ENCODE peak calls at places on chromosomes 3 and 15, in five cellular contexts. One of them, this sample, is unnamed.

GRCh38 chr15:89999676-90000174 is 1.4 kb upstream of the ZNF710 start:
- DNase-seq in HTR-8/SVneo: no peak
- DNase-seq in stimulated activated CD8-positive, alpha-beta memory T cell treated with anti-CD3 and anti-CD28 coated beads, Interleukin-4, amount 100 ng/mL, for 4 hours: no peak
- DNase-seq in central memory CD8-positive, alpha-beta T cell: no peak
- DNase-seq in AG08395: peak
- DNase-seq in this sample: no peak

GRCh38 chr15:79635149-79635771 is 203.1 kb downstream of the MINAR1 start:
- DNase-seq in central memory CD8-positive, alpha-beta T cell: no peak
- DNase-seq in AG08395: no peak
- DNase-seq in stimulated activated CD8-positive, alpha-beta memory T cell treated with anti-CD3 and anti-CD28 coated beads, Interleukin-4, amount 100 ng/mL, for 4 hours: no peak
- DNase-seq in HTR-8/SVneo: no peak
- DNase-seq in this sample: no peak

GRCh38 chr3:13106308-13106970 is 33.2 kb upstream of the IQSEC1 start:
- DNase-seq in central memory CD8-positive, alpha-beta T cell: no peak
- DNase-seq in stimulated activated CD8-positive, alpha-beta memory T cell treated with anti-CD3 and anti-CD28 coated beads, Interleukin-4, amount 100 ng/mL, for 4 hours: no peak
- DNase-seq in HTR-8/SVneo: no peak
- DNase-seq in AG08395: peak
- DNase-seq in this sample: no peak

GRCh38 chr3:141544697-141545096 is 57.9 kb downstream of the RASA2 start:
- DNase-seq in HTR-8/SVneo: no peak
- DNase-seq in AG08395: no peak
- DNase-seq in central memory CD8-positive, alpha-beta T cell: no peak
- DNase-seq in stimulated activated CD8-positive, alpha-beta memory T cell treated with anti-CD3 and anti-CD28 coated beads, Interleukin-4, amount 100 ng/mL, for 4 hours: no peak
- DNase-seq in this sample: no peak

GRCh38 chr15:90836296-90836871 is 32.0 kb upstream of the FURIN start:
- DNase-seq in AG08395: peak
- DNase-seq in central memory CD8-positive, alpha-beta T cell: no peak
- DNase-seq in stimulated activated CD8-positive, alpha-beta memory T cell treated with anti-CD3 and anti-CD28 coated beads, Interleukin-4, amount 100 ng/mL, for 4 hours: no peak
- DNase-seq in HTR-8/SVneo: peak
- DNase-seq in this sample: no peak

GRCh38 chr3:173699353-173699752 is 301.8 kb downstream of the NLGN1 start:
- DNase-seq in AG08395: no peak
- DNase-seq in HTR-8/SVneo: no peak
- DNase-seq in stimulated activated CD8-positive, alpha-beta memory T cell treated with anti-CD3 and anti-CD28 coated beads, Interleukin-4, amount 100 ng/mL, for 4 hours: no peak
- DNase-seq in central memory CD8-positive, alpha-beta T cell: no peak
- DNase-seq in this sample: no peak

GRCh38 chr3:160667452-160667851 is 9.5 kb upstream of the ARL14 start:
- DNase-seq in stimulated activated CD8-positive, alpha-beta memory T cell treated with anti-CD3 and anti-CD28 coated beads, Interleukin-4, amount 100 ng/mL, for 4 hours: no peak
- DNase-seq in HTR-8/SVneo: no peak
- DNase-seq in AG08395: peak
- DNase-seq in central memory CD8-positive, alpha-beta T cell: no peak
- DNase-seq in this sample: no peak

GRCh38 chr3:119894195-119894594 is 112.3 kb downstream of the NR1I2 start:
- DNase-seq in HTR-8/SVneo: no peak
- DNase-seq in stimulated activated CD8-positive, alpha-beta memory T cell treated with anti-CD3 and anti-CD28 coated beads, Interleukin-4, amount 100 ng/mL, for 4 hours: no peak
- DNase-seq in AG08395: no peak
- DNase-seq in central memory CD8-positive, alpha-beta T cell: no peak
- DNase-seq in this sample: no peak

GRCh38 chr3:108488631-108489030 is 21.8 kb downstream of the MYH15 start:
- DNase-seq in central memory CD8-positive, alpha-beta T cell: no peak
- DNase-seq in AG08395: no peak
- DNase-seq in stimulated activated CD8-positive, alpha-beta memory T cell treated with anti-CD3 and anti-CD28 coated beads, Interleukin-4, amount 100 ng/mL, for 4 hours: no peak
- DNase-seq in HTR-8/SVneo: no peak
- DNase-seq in this sample: no peak

GRCh38 chr3:67362686-67363085 is 291.7 kb downstream of the SUCLG2 start:
- DNase-seq in HTR-8/SVneo: peak
- DNase-seq in AG08395: no peak
- DNase-seq in stimulated activated CD8-positive, alpha-beta memory T cell treated with anti-CD3 and anti-CD28 coated beads, Interleukin-4, amount 100 ng/mL, for 4 hours: no peak
- DNase-seq in central memory CD8-positive, alpha-beta T cell: no peak
- DNase-seq in this sample: no peak

GRCh38 chr3:64190517-64191515 is 34.5 kb downstream of the PRICKLE2 start:
- DNase-seq in central memory CD8-positive, alpha-beta T cell: no peak
- DNase-seq in AG08395: peak
- DNase-seq in HTR-8/SVneo: no peak
- DNase-seq in stimulated activated CD8-positive, alpha-beta memory T cell treated with anti-CD3 and anti-CD28 coated beads, Interleukin-4, amount 100 ng/mL, for 4 hours: no peak
- DNase-seq in this sample: no peak

GRCh38 chr3:66615643-66616301 is 115.0 kb upstream of the LRIG1 start:
- DNase-seq in AG08395: no peak
- DNase-seq in central memory CD8-positive, alpha-beta T cell: no peak
- DNase-seq in HTR-8/SVneo: no peak
- DNase-seq in stimulated activated CD8-positive, alpha-beta memory T cell treated with anti-CD3 and anti-CD28 coated beads, Interleukin-4, amount 100 ng/mL, for 4 hours: no peak
- DNase-seq in this sample: no peak

GRCh38 chr15:101675796-101676582 is 23.8 kb upstream of the TM2D3 start:
- DNase-seq in HTR-8/SVneo: no peak
- DNase-seq in AG08395: peak
- DNase-seq in stimulated activated CD8-positive, alpha-beta memory T cell treated with anti-CD3 and anti-CD28 coated beads, Interleukin-4, amount 100 ng/mL, for 4 hours: no peak
- DNase-seq in central memory CD8-positive, alpha-beta T cell: no peak
- DNase-seq in this sample: no peak

GRCh38 chr3:58414538-58415197 is 19.0 kb downstream of the PDHB start:
- DNase-seq in AG08395: peak
- DNase-seq in central memory CD8-positive, alpha-beta T cell: peak
- DNase-seq in stimulated activated CD8-positive, alpha-beta memory T cell treated with anti-CD3 and anti-CD28 coated beads, Interleukin-4, amount 100 ng/mL, for 4 hours: no peak
- DNase-seq in HTR-8/SVneo: peak
- DNase-seq in this sample: peak

GRCh38 chr15:47885921-47886320 is 168.6 kb downstream of the SEMA6D start:
- DNase-seq in HTR-8/SVneo: peak
- DNase-seq in central memory CD8-positive, alpha-beta T cell: no peak
- DNase-seq in AG08395: peak
- DNase-seq in stimulated activated CD8-positive, alpha-beta memory T cell treated with anti-CD3 and anti-CD28 coated beads, Interleukin-4, amount 100 ng/mL, for 4 hours: no peak
- DNase-seq in this sample: no peak

GRCh38 chr3:105094588-105094987 is 272.1 kb upstream of the ALCAM start:
- DNase-seq in HTR-8/SVneo: no peak
- DNase-seq in central memory CD8-positive, alpha-beta T cell: no peak
- DNase-seq in AG08395: no peak
- DNase-seq in stimulated activated CD8-positive, alpha-beta memory T cell treated with anti-CD3 and anti-CD28 coated beads, Interleukin-4, amount 100 ng/mL, for 4 hours: no peak
- DNase-seq in this sample: no peak

GRCh38 chr3:8963137-8963853 is at the start of gene RAD18:
- DNase-seq in stimulated activated CD8-positive, alpha-beta memory T cell treated with anti-CD3 and anti-CD28 coated beads, Interleukin-4, amount 100 ng/mL, for 4 hours: peak
- DNase-seq in HTR-8/SVneo: peak
- DNase-seq in central memory CD8-positive, alpha-beta T cell: peak
- DNase-seq in AG08395: peak
- DNase-seq in this sample: peak

GRCh38 chr3:72892081-72892763 is 4.4 kb downstream of the GXYLT2 start:
- DNase-seq in central memory CD8-positive, alpha-beta T cell: no peak
- DNase-seq in HTR-8/SVneo: no peak
- DNase-seq in AG08395: peak
- DNase-seq in stimulated activated CD8-positive, alpha-beta memory T cell treated with anti-CD3 and anti-CD28 coated beads, Interleukin-4, amount 100 ng/mL, for 4 hours: no peak
- DNase-seq in this sample: no peak

GRCh38 chr15:51680316-51680715 is 987 bp upstream of the SCG3 start:
- DNase-seq in stimulated activated CD8-positive, alpha-beta memory T cell treated with anti-CD3 and anti-CD28 coated beads, Interleukin-4, amount 100 ng/mL, for 4 hours: no peak
- DNase-seq in central memory CD8-positive, alpha-beta T cell: no peak
- DNase-seq in HTR-8/SVneo: no peak
- DNase-seq in AG08395: no peak
- DNase-seq in this sample: no peak

GRCh38 chr3:38454179-38454883 is 641 bp downstream of the ACVR2B start:
- DNase-seq in central memory CD8-positive, alpha-beta T cell: no peak
- DNase-seq in AG08395: peak
- DNase-seq in HTR-8/SVneo: no peak
- DNase-seq in stimulated activated CD8-positive, alpha-beta memory T cell treated with anti-CD3 and anti-CD28 coated beads, Interleukin-4, amount 100 ng/mL, for 4 hours: no peak
- DNase-seq in this sample: no peak

GRCh38 chr15:49863431-49864205 is 242.8 kb downstream of the DTWD1 start:
- DNase-seq in central memory CD8-positive, alpha-beta T cell: no peak
- DNase-seq in stimulated activated CD8-positive, alpha-beta memory T cell treated with anti-CD3 and anti-CD28 coated beads, Interleukin-4, amount 100 ng/mL, for 4 hours: no peak
- DNase-seq in HTR-8/SVneo: no peak
- DNase-seq in AG08395: peak
- DNase-seq in this sample: no peak

GRCh38 chr15:96207377-96208006 is 123.0 kb upstream of the NR2F2 start:
- DNase-seq in stimulated activated CD8-positive, alpha-beta memory T cell treated with anti-CD3 and anti-CD28 coated beads, Interleukin-4, amount 100 ng/mL, for 4 hours: no peak
- DNase-seq in HTR-8/SVneo: no peak
- DNase-seq in AG08395: no peak
- DNase-seq in central memory CD8-positive, alpha-beta T cell: no peak
- DNase-seq in this sample: no peak

GRCh38 chr3:66532160-66532587 is 31.4 kb upstream of the LRIG1 start:
- DNase-seq in stimulated activated CD8-positive, alpha-beta memory T cell treated with anti-CD3 and anti-CD28 coated beads, Interleukin-4, amount 100 ng/mL, for 4 hours: no peak
- DNase-seq in HTR-8/SVneo: no peak
- DNase-seq in AG08395: no peak
- DNase-seq in central memory CD8-positive, alpha-beta T cell: no peak
- DNase-seq in this sample: no peak

GRCh38 chr3:46977811-46978195 is 1.3 kb upstream of the CCDC12 start:
- DNase-seq in central memory CD8-positive, alpha-beta T cell: no peak
- DNase-seq in HTR-8/SVneo: no peak
- DNase-seq in AG08395: no peak
- DNase-seq in stimulated activated CD8-positive, alpha-beta memory T cell treated with anti-CD3 and anti-CD28 coated beads, Interleukin-4, amount 100 ng/mL, for 4 hours: no peak
- DNase-seq in this sample: no peak

GRCh38 chr15:73273181-73274002 is 95.4 kb downstream of the HCN4 start:
- DNase-seq in stimulated activated CD8-positive, alpha-beta memory T cell treated with anti-CD3 and anti-CD28 coated beads, Interleukin-4, amount 100 ng/mL, for 4 hours: no peak
- DNase-seq in HTR-8/SVneo: peak
- DNase-seq in AG08395: peak
- DNase-seq in central memory CD8-positive, alpha-beta T cell: peak
- DNase-seq in this sample: no peak

GRCh38 chr15:73110246-73110645 is 58.0 kb downstream of the NEO1 start:
- DNase-seq in AG08395: no peak
- DNase-seq in central memory CD8-positive, alpha-beta T cell: no peak
- DNase-seq in HTR-8/SVneo: no peak
- DNase-seq in stimulated activated CD8-positive, alpha-beta memory T cell treated with anti-CD3 and anti-CD28 coated beads, Interleukin-4, amount 100 ng/mL, for 4 hours: no peak
- DNase-seq in this sample: no peak

GRCh38 chr3:114454592-114455251 is 160.9 kb downstream of the TIGIT start:
- DNase-seq in AG08395: no peak
- DNase-seq in central memory CD8-positive, alpha-beta T cell: no peak
- DNase-seq in stimulated activated CD8-positive, alpha-beta memory T cell treated with anti-CD3 and anti-CD28 coated beads, Interleukin-4, amount 100 ng/mL, for 4 hours: no peak
- DNase-seq in HTR-8/SVneo: no peak
- DNase-seq in this sample: no peak

GRCh38 chr3:139202226-139202958 is 141.4 kb upstream of the MRPS22 start:
- DNase-seq in AG08395: no peak
- DNase-seq in HTR-8/SVneo: peak
- DNase-seq in stimulated activated CD8-positive, alpha-beta memory T cell treated with anti-CD3 and anti-CD28 coated beads, Interleukin-4, amount 100 ng/mL, for 4 hours: no peak
- DNase-seq in central memory CD8-positive, alpha-beta T cell: no peak
- DNase-seq in this sample: no peak

GRCh38 chr3:87855626-87856025 is 203.2 kb downstream of the CGGBP1 start:
- DNase-seq in central memory CD8-positive, alpha-beta T cell: no peak
- DNase-seq in AG08395: no peak
- DNase-seq in stimulated activated CD8-positive, alpha-beta memory T cell treated with anti-CD3 and anti-CD28 coated beads, Interleukin-4, amount 100 ng/mL, for 4 hours: no peak
- DNase-seq in HTR-8/SVneo: peak
- DNase-seq in this sample: no peak

GRCh38 chr15:101558217-101558941 is 68.9 kb upstream of the PCSK6 start:
- DNase-seq in AG08395: no peak
- DNase-seq in central memory CD8-positive, alpha-beta T cell: no peak
- DNase-seq in stimulated activated CD8-positive, alpha-beta memory T cell treated with anti-CD3 and anti-CD28 coated beads, Interleukin-4, amount 100 ng/mL, for 4 hours: no peak
- DNase-seq in HTR-8/SVneo: no peak
- DNase-seq in this sample: no peak

GRCh38 chr3:15384510-15385237 is 42.7 kb downstream of the METTL6 start:
- DNase-seq in HTR-8/SVneo: no peak
- DNase-seq in AG08395: no peak
- DNase-seq in central memory CD8-positive, alpha-beta T cell: no peak
- DNase-seq in stimulated activated CD8-positive, alpha-beta memory T cell treated with anti-CD3 and anti-CD28 coated beads, Interleukin-4, amount 100 ng/mL, for 4 hours: no peak
- DNase-seq in this sample: no peak

GRCh38 chr3:195727596-195728195 is 6.9 kb downstream of the MUC20 start:
- DNase-seq in central memory CD8-positive, alpha-beta T cell: no peak
- DNase-seq in stimulated activated CD8-positive, alpha-beta memory T cell treated with anti-CD3 and anti-CD28 coated beads, Interleukin-4, amount 100 ng/mL, for 4 hours: no peak
- DNase-seq in HTR-8/SVneo: no peak
- DNase-seq in AG08395: no peak
- DNase-seq in this sample: no peak

GRCh38 chr3:177878192-177878591 is 658.0 kb upstream of the KCNMB2 start:
- DNase-seq in AG08395: no peak
- DNase-seq in central memory CD8-positive, alpha-beta T cell: no peak
- DNase-seq in stimulated activated CD8-positive, alpha-beta memory T cell treated with anti-CD3 and anti-CD28 coated beads, Interleukin-4, amount 100 ng/mL, for 4 hours: no peak
- DNase-seq in HTR-8/SVneo: no peak
- DNase-seq in this sample: no peak

GRCh38 chr3:116966649-116967048 is 257.1 kb downstream of the TUSC7 start:
- DNase-seq in central memory CD8-positive, alpha-beta T cell: no peak
- DNase-seq in HTR-8/SVneo: no peak
- DNase-seq in AG08395: no peak
- DNase-seq in stimulated activated CD8-positive, alpha-beta memory T cell treated with anti-CD3 and anti-CD28 coated beads, Interleukin-4, amount 100 ng/mL, for 4 hours: no peak
- DNase-seq in this sample: no peak

GRCh38 chr3:102205647-102206046 is 229.2 kb upstream of the ZPLD1 start:
- DNase-seq in stimulated activated CD8-positive, alpha-beta memory T cell treated with anti-CD3 and anti-CD28 coated beads, Interleukin-4, amount 100 ng/mL, for 4 hours: no peak
- DNase-seq in central memory CD8-positive, alpha-beta T cell: no peak
- DNase-seq in HTR-8/SVneo: no peak
- DNase-seq in AG08395: no peak
- DNase-seq in this sample: no peak

GRCh38 chr3:79255696-79256095 is 512.1 kb downstream of the ROBO1 start:
- DNase-seq in central memory CD8-positive, alpha-beta T cell: no peak
- DNase-seq in HTR-8/SVneo: no peak
- DNase-seq in AG08395: no peak
- DNase-seq in stimulated activated CD8-positive, alpha-beta memory T cell treated with anti-CD3 and anti-CD28 coated beads, Interleukin-4, amount 100 ng/mL, for 4 hours: no peak
- DNase-seq in this sample: no peak

GRCh38 chr3:73498764-73499622 is 125.7 kb downstream of the PDZRN3 start:
- DNase-seq in AG08395: no peak
- DNase-seq in stimulated activated CD8-positive, alpha-beta memory T cell treated with anti-CD3 and anti-CD28 coated beads, Interleukin-4, amount 100 ng/mL, for 4 hours: no peak
- DNase-seq in central memory CD8-positive, alpha-beta T cell: no peak
- DNase-seq in HTR-8/SVneo: no peak
- DNase-seq in this sample: no peak

GRCh38 chr3:183178833-183179549 is 16.5 kb upstream of the LAMP3 start:
- DNase-seq in stimulated activated CD8-positive, alpha-beta memory T cell treated with anti-CD3 and anti-CD28 coated beads, Interleukin-4, amount 100 ng/mL, for 4 hours: peak
- DNase-seq in HTR-8/SVneo: no peak
- DNase-seq in central memory CD8-positive, alpha-beta T cell: no peak
- DNase-seq in AG08395: peak
- DNase-seq in this sample: peak

GRCh38 chr3:142923694-142924093 is 34.8 kb upstream of the PCOLCE2 start:
- DNase-seq in central memory CD8-positive, alpha-beta T cell: no peak
- DNase-seq in stimulated activated CD8-positive, alpha-beta memory T cell treated with anti-CD3 and anti-CD28 coated beads, Interleukin-4, amount 100 ng/mL, for 4 hours: no peak
- DNase-seq in AG08395: no peak
- DNase-seq in HTR-8/SVneo: no peak
- DNase-seq in this sample: no peak

GRCh38 chr3:122944671-122945151 is 82.9 kb downstream of the SEMA5B start:
- DNase-seq in stimulated activated CD8-positive, alpha-beta memory T cell treated with anti-CD3 and anti-CD28 coated beads, Interleukin-4, amount 100 ng/mL, for 4 hours: no peak
- DNase-seq in HTR-8/SVneo: no peak
- DNase-seq in AG08395: peak
- DNase-seq in central memory CD8-positive, alpha-beta T cell: no peak
- DNase-seq in this sample: no peak

This sample was measured in ascending aorta.